ENCODE peak calls at places on chromosomes 5 and 9, in six cellular contexts. C, D, P, W, M and Q are unnamed samples.

GRCh38 chr5:9196403-9197224 is 349.3 kb downstream of the SEMA5A start:
- DNase-seq in C (no peak), D (no peak), P (no peak), W (no peak), M (no peak), Q (no peak)

GRCh38 chr5:6221141-6221626 is 157.2 kb downstream of the MED10 start:
- DNase-seq in C (no peak), D (no peak), P (no peak), W (no peak), M (no peak), Q (no peak)

GRCh38 chr5:176188085-176188484 is 50.1 kb upstream of the SIMC1 start:
- DNase-seq in C (no peak), D (no peak), P (no peak), W (no peak), M (no peak), Q (no peak)

GRCh38 chr5:90642706-90643229 is 84.2 kb downstream of the ADGRV1 start:
- DNase-seq in C (no peak), D (no peak), P (no peak), W (no peak), M (no peak), Q (no peak)

GRCh38 chr5:68455216-68455615 is 239.7 kb downstream of the PIK3R1 start:
- DNase-seq in C (no peak), D (no peak), P (no peak), W (no peak), M (no peak), Q (no peak)

GRCh38 chr5:150190987-150191386 is 1.1 kb downstream of the SLC6A7 start:
- DNase-seq in C (no peak), D (no peak), P (no peak), W (no peak), M (no peak), Q (no peak)

GRCh38 chr5:124634228-124634819 is 112.1 kb downstream of the ZNF608 start:
- DNase-seq in C (no peak), D (no peak), P (no peak), W (no peak), M (no peak), Q (no peak)

GRCh38 chr9:36937951-36938350 is 96.1 kb downstream of the PAX5 start:
- DNase-seq in C (no peak), D (no peak), P (no peak), W (no peak), M (no peak), Q (no peak)

GRCh38 chr5:81848368-81848767 is 97.5 kb upstream of the SSBP2 start:
- DNase-seq in C (no peak), D (no peak), P (peak; percentile 23), W (no peak), M (no peak), Q (no peak)

GRCh38 chr5:54362434-54362833 is 52.1 kb upstream of the ARL15 start:
- DNase-seq in C (no peak), D (no peak), P (no peak), W (no peak), M (no peak), Q (no peak)

GRCh38 chr5:180098991-180099732 is 27.6 kb upstream of the RNF130 start:
- DNase-seq in C (no peak), D (no peak), P (no peak), W (no peak), M (no peak), Q (no peak)

GRCh38 chr5:57816108-57816507 is 333.5 kb upstream of the ACTBL2 start:
- DNase-seq in C (no peak), D (peak; percentile 85), P (no peak), W (no peak), M (peak; percentile 23), Q (peak; percentile 90)

GRCh38 chr9:16869961-16870605 is 387 bp downstream of the BNC2 start:
- DNase-seq in C (peak; percentile 67), D (peak; percentile 39), P (no peak), W (no peak), M (peak; percentile 54), Q (no peak)

GRCh38 chr9:92094655-92095054 is 20.6 kb downstream of the SPTLC1 start:
- DNase-seq in C (no peak), D (no peak), P (no peak), W (peak; percentile 46), M (peak; percentile 47), Q (no peak)

GRCh38 chr5:72096602-72097205 is 10.6 kb upstream of the MAP1B start:
- DNase-seq in C (no peak), D (no peak), P (no peak), W (no peak), M (no peak), Q (no peak)

GRCh38 chr5:171513591-171513990 is 94.1 kb downstream of the FGF18 start:
- DNase-seq in C (no peak), D (no peak), P (no peak), W (no peak), M (no peak), Q (no peak)

GRCh38 chr9:69397384-69398214 is 72.6 kb downstream of the ENTREP1 start:
- DNase-seq in C (no peak), D (no peak), P (no peak), W (no peak), M (no peak), Q (no peak)

GRCh38 chr9:88059469-88059868 is 78.8 kb downstream of the SPATA31C2 start:
- DNase-seq in C (no peak), D (no peak), P (no peak), W (no peak), M (no peak), Q (no peak)

GRCh38 chr9:93679536-93680444 is 103.4 kb downstream of the PHF2 start:
- DNase-seq in C (peak; percentile 27), D (no peak), P (no peak), W (no peak), M (no peak), Q (no peak)

GRCh38 chr5:175202461-175203065 is 241.4 kb downstream of the DRD1 start:
- DNase-seq in C (no peak), D (peak; percentile 58), P (no peak), W (no peak), M (no peak), Q (no peak)

DNA sequence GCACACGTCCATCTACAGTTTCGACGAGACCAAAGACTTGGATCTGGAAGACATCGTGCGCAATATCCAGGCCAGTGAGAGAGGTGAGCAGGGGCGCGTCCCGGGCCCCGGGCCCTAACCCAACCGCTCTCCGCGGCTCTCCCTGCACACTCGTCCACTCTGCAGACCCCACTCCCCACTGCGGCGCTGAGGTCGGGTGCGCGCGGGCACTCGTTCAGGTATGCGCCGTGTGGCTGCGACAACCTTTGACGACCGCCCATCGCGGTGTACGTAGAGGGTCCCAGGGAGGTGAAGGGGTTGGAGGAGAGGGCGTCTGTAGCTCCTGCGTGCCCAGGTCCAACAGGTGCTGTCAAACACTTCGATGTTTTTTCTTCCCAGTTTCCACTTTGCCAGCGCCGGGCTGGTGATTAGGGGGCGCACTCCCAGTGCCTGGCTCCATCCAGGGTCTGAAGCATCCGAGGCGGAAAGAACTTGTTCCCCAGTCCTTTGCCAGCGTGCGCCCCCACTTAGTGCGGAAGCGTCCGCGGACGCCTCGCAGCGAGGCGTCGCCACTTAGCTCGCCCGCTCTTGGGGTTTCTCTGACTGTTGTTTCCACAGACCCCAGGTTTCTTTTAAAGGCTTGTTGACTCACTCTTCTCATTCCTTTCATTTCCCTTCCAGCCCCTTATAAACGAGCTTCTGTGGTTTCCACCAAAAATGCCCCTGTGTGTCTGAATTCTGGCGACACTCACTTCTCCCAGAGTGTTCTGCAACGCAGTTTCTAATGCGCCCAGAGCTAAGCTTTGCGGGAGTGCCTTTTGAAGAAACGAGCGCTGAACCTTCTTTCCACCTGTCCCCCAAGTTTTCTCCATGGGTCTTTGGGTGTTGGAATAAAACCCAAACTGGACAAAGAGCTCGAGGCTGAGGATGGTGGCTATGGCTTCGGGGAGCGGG is 1.6 kb downstream of the NPR3 start:
- DNase-seq in C (peak; percentile 13), D (no peak), P (no peak), W (no peak), M (peak; percentile 59), Q (no peak)
- TF ChIP-seq REST in C (no peak), D (no peak), P (no peak), W (no peak), M (no peak), Q (no peak)

GRCh38 chr9:94692601-94693000 is 33.9 kb upstream of the AOPEP start:
- DNase-seq in C (no peak), D (peak; percentile 81), P (no peak), W (no peak), M (no peak), Q (no peak)

GRCh38 chr9:94697972-94698581 is 28.4 kb upstream of the AOPEP start:
- DNase-seq in C (no peak), D (no peak), P (no peak), W (no peak), M (peak; percentile 34), Q (no peak)

GRCh38 chr9:94696545-94696944 is 30.0 kb upstream of the AOPEP start:
- DNase-seq in C (no peak), D (no peak), P (no peak), W (no peak), M (no peak), Q (no peak)

GRCh38 chr9:94693485-94694191 is 32.9 kb upstream of the AOPEP start:
- DNase-seq in C (peak; percentile 45), D (no peak), P (no peak), W (no peak), M (no peak), Q (no peak)
- TF ChIP-seq REST in C (no peak), D (no peak), P (no peak), W (no peak), M (no peak), Q (no peak)

DNA sequence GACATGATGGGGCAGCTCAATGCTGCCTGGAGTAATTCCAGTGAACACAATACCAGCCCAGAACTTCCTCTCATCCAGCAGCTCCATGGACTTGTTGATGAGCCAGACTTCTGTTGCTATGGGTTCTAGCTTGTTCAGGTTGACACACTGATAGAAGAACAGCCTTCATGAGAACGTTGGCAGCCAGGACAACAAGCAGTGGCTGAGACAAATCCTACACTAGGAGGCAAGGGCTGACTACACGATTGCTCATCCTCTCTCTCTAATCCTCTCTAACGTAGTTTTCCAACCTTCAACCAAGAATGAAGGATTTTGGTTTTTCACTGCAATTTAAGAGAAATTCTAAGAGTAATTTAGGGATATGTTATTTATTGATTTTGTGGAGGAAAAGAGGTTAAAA is 67.8 kb downstream of the NIPSNAP3B start:
- DNase-seq in C (no peak), D (peak; percentile 4), P (no peak), W (no peak), M (no peak), Q (no peak)
- TF ChIP-seq REST in C (no peak), D (no peak), P (no peak), W (no peak), M (no peak), Q (no peak)

GRCh38 chr5:15933481-15934207 is 245.9 kb downstream of the MARCHF11 start:
- DNase-seq in C (no peak), D (no peak), P (no peak), W (no peak), M (no peak), Q (no peak)
- TF ChIP-seq REST in C (no peak), D (no peak), P (no peak), W (no peak), M (no peak), Q (no peak)

DNA sequence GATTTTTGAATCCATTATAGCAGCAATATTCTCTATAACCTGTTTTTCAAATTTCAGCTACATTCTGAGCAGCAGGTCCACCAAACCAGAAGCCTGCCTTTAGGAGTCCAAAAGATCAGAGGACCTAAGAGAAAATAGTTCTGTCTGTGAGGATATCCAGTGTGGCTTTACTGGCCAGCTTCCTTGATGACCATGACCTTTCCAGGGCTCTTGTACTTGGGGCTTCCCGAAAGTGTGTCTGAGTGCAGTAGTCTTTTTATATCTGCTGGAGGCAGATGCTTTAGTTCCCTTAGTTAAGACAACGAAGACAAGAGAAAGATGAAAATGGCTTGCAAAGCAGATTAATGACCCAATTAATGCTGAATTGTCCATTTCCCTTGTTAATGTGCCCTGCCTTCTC is 72.4 kb downstream of the SGCD start:
- DNase-seq in C (no peak), D (no peak), P (no peak), W (no peak), M (no peak), Q (no peak)
- TF ChIP-seq REST in C (no peak), D (no peak), P (no peak), W (no peak), M (no peak), Q (no peak)